ENCODE peak calls at places on chromosomes 7 and 10, in ten cellular contexts. A is B cell; Q is EL; B is AG04450; S is kidney glomerular epithelial cell; V is fibroblast of lung; K is midbrain; N is activated naive CD4-positive, alpha-beta T cell; J is MCF 10A; D is lower lobe of right lung. G is an unnamed sample.

GRCh38 chr7:15687645-15688025 is 1.2 kb upstream of the MEOX2 start:
- DNase-seq in J (no peak), K (peak), V (no peak), S (no peak), B (no peak), A (no peak), N (no peak), D (no peak), Q (peak), G (no peak)

GRCh38 chr7:47474937-47475879 is 106.7 kb downstream of the TNS3 start:
- DNase-seq in J (peak), S (peak), V (peak), A (peak), N (no peak), D (peak), B (peak), K (no peak), Q (peak), G (peak)

GRCh38 chr7:4738711-4739527 is 36.5 kb upstream of the AP5Z1 start:
- DNase-seq in D (no peak), J (peak), K (peak), N (no peak), B (no peak), Q (peak), S (peak), V (peak), A (no peak), G (no peak)

GRCh38 chr7:50155755-50156154 is 62.7 kb upstream of the ZPBP start:
- DNase-seq in A (no peak), J (no peak), D (no peak), S (no peak), K (no peak), Q (no peak), B (no peak), V (no peak), N (no peak), G (no peak)

GRCh38 chr7:155722118-155722517 is 77.7 kb downstream of the RBM33 start:
- DNase-seq in S (no peak), B (no peak), V (no peak), D (no peak), K (no peak), Q (no peak), N (no peak), A (peak), J (no peak), G (no peak)

GRCh38 chr10:131079314-131079713 is 232.2 kb downstream of the TCERG1L start:
- DNase-seq in A (no peak), S (no peak), V (no peak), D (no peak), Q (no peak), B (no peak), K (no peak), J (no peak), N (no peak), G (no peak)

GRCh38 chr10:14345262-14345661 is 14.5 kb upstream of the FRMD4A start:
- DNase-seq in B (no peak), S (no peak), D (no peak), Q (no peak), K (no peak), A (no peak), N (no peak), V (no peak), J (no peak), G (no peak)

GRCh38 chr10:28810062-28810870 is 132.9 kb downstream of the BAMBI start:
- DNase-seq in Q (no peak), J (peak), A (no peak), V (no peak), D (no peak), N (no peak), S (no peak), K (no peak), B (no peak), G (no peak)

GRCh38 chr7:83751217-83751616 is 102.3 kb upstream of the SEMA3E start:
- DNase-seq in B (no peak), A (no peak), S (peak), D (no peak), Q (peak), K (no peak), N (no peak), J (no peak), V (peak), G (no peak)

G was measured in upper lobe of right lung.